ENCODE peak calls at places on chromosomes 12 and 14, in ten cellular contexts. N is activated T-cell treated with anti-CD3 and anti-CD28 coated beads, Interleukin-2, amount 50 U/mL, for 48 hours; F is A673; I is SW480; L is activated CD4-positive, alpha-beta T cell treated with anti-CD3 and anti-CD28 coated beads for 48 hours; J is neuronal stem cell; G is nephron progenitor cell; A is T-cell; P is RPMI8226; U is CD4-positive, alpha-beta T cell. V is an unnamed sample.

GRCh38 chr12:3081886-3082285 is 4.7 kb downstream of the TSPAN9 start:
- DNase-seq in A (no peak), U (no peak), P (no peak), N (no peak), I (no peak), L (no peak), F (no peak), J (no peak), G (no peak), V (no peak)

GRCh38 chr12:54060174-54060974 is 6.7 kb downstream of the HOXC4 start:
- DNase-seq in F (no peak), N (no peak), G (peak; percentile 63), U (no peak), I (no peak), L (no peak), P (no peak), A (no peak), J (no peak), V (no peak)

GRCh38 chr12:24820872-24821271 is 128.0 kb downstream of the BCAT1 start:
- DNase-seq in L (no peak), U (no peak), N (no peak), G (no peak), P (no peak), I (no peak), J (no peak), A (no peak), F (no peak), V (no peak)

GRCh38 chr12:113727651-113728061 is 238.5 kb downstream of the RBM19 start:
- DNase-seq in G (no peak), F (no peak), A (no peak), U (no peak), L (no peak), P (no peak), N (no peak), J (no peak), I (peak; percentile 22), V (no peak)

GRCh38 chr14:99211410-99211809 is 60.6 kb downstream of the BCL11B start:
- DNase-seq in I (no peak), L (no peak), J (no peak), P (no peak), G (no peak), F (no peak), U (no peak), N (no peak), A (no peak), V (no peak)

GRCh38 chr12:10186299-10186698 is 7.5 kb downstream of the TMEM52B start:
- DNase-seq in A (no peak), G (no peak), N (no peak), U (no peak), P (no peak), F (no peak), L (no peak), I (no peak), J (no peak), V (no peak)

GRCh38 chr14:92724516-92725340 is 23.7 kb downstream of the LGMN start:
- DNase-seq in U (no peak), I (no peak), G (no peak), L (no peak), P (no peak), N (no peak), F (no peak), A (no peak), J (no peak), V (no peak)

GRCh38 chr12:58757422-58757821 is 162.9 kb downstream of the LRIG3 start:
- DNase-seq in N (no peak), P (peak; percentile 25), G (no peak), U (no peak), L (no peak), I (no peak), A (no peak), F (no peak), J (no peak), V (no peak)

GRCh38 chr12:25151476-25151875 is 43.5 kb downstream of the DNAI7 start:
- DNase-seq in G (no peak), P (no peak), N (no peak), U (no peak), F (peak; percentile 58), I (peak; percentile 69), J (no peak), L (no peak), A (no peak), V (no peak)

GRCh38 chr12:4214912-4215861 is 58.4 kb upstream of the CCND2 start:
- DNase-seq in P (peak; percentile 95), I (no peak), U (no peak), A (peak; percentile 7), J (no peak), N (peak; percentile 55), F (no peak), G (no peak), L (peak; percentile 55), V (no peak)

GRCh38 chr14:30069536-30069935 is 141.9 kb upstream of the PRKD1 start:
- DNase-seq in P (no peak), J (no peak), G (no peak), A (no peak), F (no peak), L (no peak), U (no peak), N (no peak), I (no peak), V (no peak)

GRCh38 chr12:121626087-121626852 is at the start of gene ORAI1:
- DNase-seq in G (peak; percentile 98), J (peak; percentile 97), N (peak; percentile 97), A (peak; percentile 89), U (peak; percentile 92), F (peak; percentile 96), P (peak; percentile 97), I (peak; percentile 89), L (peak; percentile 96), V (peak; percentile 95)

GRCh38 chr12:52616680-52617402 is 1.5 kb downstream of the KRT73 start:
- DNase-seq in N (no peak), J (no peak), U (no peak), P (no peak), L (no peak), F (no peak), G (no peak), A (no peak), I (no peak), V (no peak)

GRCh38 chr14:68535404-68536024 is 257.4 kb downstream of the ZFP36L1 start:
- DNase-seq in I (peak; percentile 68), N (no peak), P (no peak), U (no peak), A (no peak), G (no peak), L (no peak), F (no peak), J (no peak), V (no peak)

GRCh38 chr12:6769003-6769389 is 2.8 kb downstream of the PTMS start:
- DNase-seq in L (no peak), P (peak; percentile 30), G (peak; percentile 80), I (peak; percentile 42), F (peak; percentile 55), N (peak; percentile 36), A (no peak), J (peak; percentile 84), U (no peak), V (peak; percentile 53)

GRCh38 chr12:93609281-93610192 is 37.1 kb downstream of the SOCS2 start:
- DNase-seq in P (no peak), I (no peak), L (no peak), G (no peak), J (no peak), F (no peak), U (no peak), N (no peak), A (no peak), V (no peak)

GRCh38 chr14:45252356-45253069 is 489 bp downstream of the MIS18BP1 start:
- DNase-seq in N (peak; percentile 44), L (peak; percentile 45), I (peak; percentile 11), P (peak; percentile 28), F (peak; percentile 29), G (peak; percentile 8), J (no peak), A (no peak), U (no peak), V (peak; percentile 35)

GRCh38 chr14:105092912-105093425 is 27.7 kb upstream of the GPR132 start:
- DNase-seq in I (peak; percentile 77), F (peak; percentile 68), G (peak; percentile 72), U (peak; percentile 51), N (peak; percentile 74), L (peak; percentile 69), P (peak; percentile 37), J (no peak), A (peak; percentile 44), V (no peak)

GRCh38 chr12:19200261-19200660 is 70.7 kb downstream of the PLEKHA5 start:
- DNase-seq in P (no peak), N (no peak), U (no peak), F (no peak), G (no peak), J (no peak), L (no peak), I (no peak), A (no peak), V (no peak)

GRCh38 chr14:56490379-56490778 is 89.2 kb upstream of the TMEM260 start:
- DNase-seq in N (no peak), I (peak; percentile 45), P (peak; percentile 39), G (no peak), J (no peak), F (peak; percentile 77), U (no peak), A (no peak), L (no peak), V (peak; percentile 31)

GRCh38 chr12:124517260-124518050 is 50.0 kb downstream of the NCOR2 start:
- DNase-seq in L (no peak), N (no peak), G (no peak), A (no peak), P (no peak), J (no peak), I (no peak), F (peak; percentile 73), U (no peak), V (peak; percentile 86)